ENCODE peak calls at places on chromosomes 12 and 14, in four cellular contexts. D is fibroblast of pulmonary artery, V is astrocyte of the cerebellum, U is cardiac muscle cell. L is an unnamed sample.

GRCh38 chr14:93788557-93789365 is 476 bp upstream of the PRIMA1 start:
- DNase-seq in D (no peak), V (no peak), U (peak), L (no peak)

GRCh38 chr12:121668750-121669524 is 517 bp downstream of the MORN3 start:
- DNase-seq in D (peak), V (peak), U (peak), L (no peak)

GRCh38 chr12:6829532-6830220 is 1.5 kb downstream of the P3H3 start:
- DNase-seq in D (no peak), V (no peak), U (no peak), L (no peak)

GRCh38 chr12:93279849-93280412 is 97.8 kb upstream of the NUDT4 start:
- DNase-seq in D (no peak), U (no peak), V (no peak), L (no peak)

GRCh38 chr12:26065451-26065850 is 59.4 kb downstream of the BHLHE41 start:
- DNase-seq in V (no peak), D (no peak), U (no peak), L (no peak)

GRCh38 chr14:69153848-69154208 is 909 bp upstream of the DCAF5 start:
- DNase-seq in U (peak), D (no peak), V (no peak), L (peak)

GRCh38 chr14:22607291-22607690 is 9.2 kb downstream of the ABHD4 start:
- DNase-seq in V (no peak), D (no peak), U (no peak), L (no peak)

GRCh38 chr14:35046751-35047536 is 872 bp downstream of the FAM177A1 start:
- DNase-seq in V (no peak), D (peak), U (no peak), L (no peak)

GRCh38 chr12:121992059-121992879 is 29.4 kb upstream of the BCL7A start:
- DNase-seq in V (peak), U (peak), D (peak), L (peak)

GRCh38 chr14:51087024-51087423 is 7.9 kb downstream of the TRIM9 start:
- DNase-seq in D (no peak), U (no peak), V (no peak), L (no peak)

GRCh38 chr12:99455350-99456037 is 192.1 kb upstream of the GARIN6 start:
- DNase-seq in U (peak), D (no peak), V (peak), L (peak)

GRCh38 chr12:122870867-122871664 is 24.9 kb downstream of the VPS37B start:
- DNase-seq in V (no peak), D (peak), U (peak), L (peak)

GRCh38 chr12:26723379-26724308 is 109.3 kb downstream of the ITPR2 start:
- DNase-seq in D (peak), U (peak), V (peak), L (peak)

GRCh38 chr12:75478395-75478794 is 2.2 kb upstream of the GLIPR1 start:
- DNase-seq in U (peak), D (peak), V (no peak), L (no peak)

GRCh38 chr12:10607885-10608458 is 5.4 kb downstream of the MAGOHB start:
- DNase-seq in D (peak), U (peak), V (peak), L (peak)

GRCh38 chr14:81767266-81767987 is 233.8 kb upstream of the SEL1L start:
- DNase-seq in D (no peak), U (no peak), V (no peak), L (no peak)

GRCh38 chr14:71711619-71712018 is 220.6 kb upstream of the RGS6 start:
- DNase-seq in V (peak), U (peak), D (peak), L (peak)

GRCh38 chr12:57766464-57767311 is at the start of gene CYP27B1:
- DNase-seq in D (peak), V (no peak), U (peak), L (no peak)

GRCh38 chr14:91714805-91715204 is 17.1 kb downstream of the CATSPERB start:
- DNase-seq in V (no peak), D (no peak), U (no peak), L (no peak)

GRCh38 chr14:58353516-58354299 is 42.0 kb upstream of the TOMM20L start:
- DNase-seq in U (no peak), D (no peak), V (no peak), L (no peak)

GRCh38 chr12:54040148-54040494 is 7.3 kb downstream of the HOXC5 start:
- DNase-seq in D (no peak), U (no peak), V (no peak), L (no peak)

GRCh38 chr14:54166049-54166950 is 209.7 kb upstream of the BMP4 start:
- DNase-seq in D (no peak), U (no peak), V (no peak), L (no peak)

GRCh38 chr12:130514149-130514551 is 176.5 kb downstream of the PIWIL1 start:
- DNase-seq in U (no peak), V (no peak), D (no peak), L (no peak)

GRCh38 chr14:54488646-54489317 is at the start of gene GMFB:
- DNase-seq in V (peak), U (peak), D (peak), L (peak)

GRCh38 chr14:106850913-106851825 is 1324.8 kb downstream of the TMEM121 start:
- DNase-seq in V (no peak), U (no peak), D (no peak), L (no peak)

GRCh38 chr14:106844608-106845285 is 1318.4 kb downstream of the TMEM121 start:
- DNase-seq in V (no peak), D (no peak), U (no peak), L (no peak)

GRCh38 chr14:106845286-106846087 is 1319.1 kb downstream of the TMEM121 start:
- DNase-seq in V (no peak), U (no peak), D (no peak), L (no peak)

GRCh38 chr14:106846218-106846617 is 1319.8 kb downstream of the TMEM121 start:
- DNase-seq in V (no peak), D (no peak), U (no peak), L (no peak)

GRCh38 chr14:106848330-106849121 is 1322.1 kb downstream of the TMEM121 start:
- DNase-seq in V (no peak), D (no peak), U (no peak), L (no peak)
- TF ChIP-seq CTCF in V (no peak), D (no peak), U (no peak), L (peak)

DNA sequence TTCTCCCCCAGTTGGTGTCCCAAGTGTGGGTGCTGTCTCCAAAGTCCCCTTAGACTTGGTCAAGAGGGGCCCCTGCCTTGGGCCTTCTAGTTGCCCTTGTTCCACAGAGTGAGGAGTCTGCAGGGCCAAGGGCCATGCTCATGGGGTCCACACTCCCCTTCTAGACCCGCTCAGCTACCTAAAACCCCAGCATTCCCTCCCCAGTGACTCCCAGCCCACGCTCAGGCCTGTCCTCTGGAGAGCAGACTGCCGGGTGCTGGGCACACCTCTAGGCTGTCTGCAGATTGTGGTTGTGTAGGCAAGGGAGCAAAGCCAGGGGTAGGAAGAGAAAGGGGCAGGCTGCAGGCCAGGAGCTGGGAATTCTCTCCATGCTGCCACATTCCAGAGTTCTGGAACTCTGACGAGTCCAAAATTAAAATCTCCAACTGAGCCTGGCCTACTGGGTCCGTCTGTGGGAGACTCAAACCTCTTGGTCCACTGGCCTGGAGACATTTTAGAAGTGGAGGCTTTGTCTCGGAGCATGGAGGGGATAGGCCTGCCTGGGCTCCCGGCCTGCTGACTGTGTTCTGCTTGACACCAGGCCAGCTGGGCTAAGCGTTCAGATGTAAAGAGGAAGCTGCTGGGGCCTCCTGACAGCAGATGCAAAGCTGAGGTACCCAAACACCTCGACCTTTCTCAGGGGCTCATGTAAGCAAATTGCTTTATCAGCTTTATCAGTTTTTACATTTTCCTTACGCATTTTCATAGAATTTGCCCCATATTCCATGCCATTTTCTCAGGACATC is 13.7 kb upstream of the KRT5 start:
- DNase-seq in V (no peak), D (no peak), U (no peak), L (no peak)
- TF ChIP-seq CTCF in V (no peak), D (no peak), U (no peak), L (no peak)

DNA sequence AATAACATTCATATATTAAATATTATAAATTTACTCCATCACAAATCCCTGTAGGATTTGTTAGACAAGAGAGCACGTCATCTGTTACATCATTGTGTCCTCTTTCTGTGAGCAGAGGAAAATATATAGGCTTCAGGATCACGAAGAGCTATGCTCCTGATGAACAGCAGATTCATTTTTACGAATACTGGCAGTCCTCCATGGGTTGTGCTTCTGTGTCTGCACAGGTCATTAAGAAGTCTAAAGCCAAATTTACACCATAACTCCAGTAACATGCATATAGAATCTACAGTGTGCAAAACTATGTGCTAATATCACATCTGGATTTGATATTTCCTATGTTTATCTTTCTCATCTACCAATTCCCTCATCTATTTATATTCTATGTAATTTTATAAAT is 26.0 kb upstream of the NID2 start:
- DNase-seq in U (no peak), D (no peak), V (no peak), L (no peak)
- TF ChIP-seq CTCF in U (no peak), D (no peak), V (no peak), L (no peak)

GRCh38 chr12:47807338-47807737 is 12.4 kb downstream of the HDAC7 start:
- DNase-seq in V (no peak), D (no peak), U (no peak), L (no peak)
- TF ChIP-seq CTCF in V (no peak), D (no peak), U (no peak), L (no peak)

DNA sequence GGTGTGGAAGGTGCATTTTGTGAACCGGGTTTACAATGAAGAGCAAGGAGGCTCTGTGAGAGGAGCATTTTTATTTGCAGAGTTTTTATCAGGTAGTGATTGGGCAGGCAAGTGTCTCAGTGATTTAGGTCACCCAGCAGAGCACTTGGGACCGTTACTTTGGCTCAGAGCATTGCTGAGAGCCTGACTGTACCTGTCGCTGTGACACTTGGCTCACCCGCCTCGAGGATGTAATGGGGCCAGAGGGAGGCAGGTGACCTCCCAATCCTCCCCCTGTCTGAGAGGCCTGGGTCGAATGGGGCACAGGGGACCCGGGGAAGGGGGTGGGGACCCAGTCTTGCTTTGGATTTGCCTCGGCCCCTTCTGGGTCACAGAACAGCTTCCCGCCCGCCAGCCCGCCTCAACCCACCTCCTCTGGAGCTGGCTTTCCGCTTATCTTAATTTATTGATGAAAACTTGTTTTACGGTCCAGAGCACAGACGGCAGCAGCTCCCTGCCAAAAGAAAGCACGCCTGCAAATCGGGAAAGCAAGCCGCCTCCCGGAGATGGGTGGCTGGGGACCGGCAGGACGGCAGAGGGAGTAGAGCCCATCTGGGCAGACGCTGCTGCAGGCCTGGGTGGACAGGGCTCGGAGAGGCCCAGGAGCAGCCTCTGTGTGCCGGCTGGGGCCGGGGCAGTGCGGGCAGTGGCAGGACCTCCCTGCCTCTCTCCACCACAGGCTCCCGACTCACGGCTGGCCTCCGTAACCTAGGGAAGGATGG is 186.9 kb downstream of the TSPAN9 start:
- DNase-seq in V (no peak), D (no peak), U (no peak), L (no peak)
- TF ChIP-seq CTCF in V (no peak), D (no peak), U (no peak), L (no peak)

GRCh38 chr12:27868165-27868564 is 88.1 kb upstream of the MANSC4 start:
- DNase-seq in U (peak), V (peak), D (peak), L (peak)

GRCh38 chr12:27873010-27873409 is 93.0 kb upstream of the MANSC4 start:
- DNase-seq in U (no peak), D (no peak), V (no peak), L (no peak)

GRCh38 chr12:27866382-27867101 is 86.5 kb upstream of the MANSC4 start:
- DNase-seq in U (peak), D (peak), V (no peak), L (peak)

GRCh38 chr12:27870939-27871338 is 90.9 kb upstream of the MANSC4 start:
- DNase-seq in U (peak), V (peak), D (peak), L (peak)

DNA sequence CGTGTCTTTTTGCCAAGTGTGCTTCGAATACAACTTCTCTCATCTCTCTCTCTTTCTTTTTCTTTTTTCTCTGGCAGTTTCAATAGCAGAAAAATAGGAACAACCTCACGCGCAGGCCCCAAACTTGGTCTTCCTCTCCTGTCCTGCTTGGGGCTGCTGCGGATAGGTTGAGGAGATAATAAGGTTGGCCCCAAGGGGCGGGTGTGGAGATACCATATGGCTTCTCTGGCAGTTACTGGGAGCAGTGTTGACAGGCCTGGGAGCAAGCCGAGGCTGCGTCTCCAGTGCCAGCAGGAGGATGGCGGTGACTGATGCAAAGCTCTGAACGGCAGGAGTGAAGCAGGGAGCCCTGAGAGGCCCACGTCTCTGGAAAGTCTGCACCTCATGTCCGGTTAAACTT is 89.5 kb upstream of the MANSC4 start:
- DNase-seq in D (peak), V (no peak), U (peak), L (no peak)
- TF ChIP-seq CTCF in D (no peak), V (no peak), U (no peak), L (no peak)

GRCh38 chr14:95039259-95039992 is 117.9 kb downstream of the DICER1 start:
- DNase-seq in D (no peak), V (no peak), U (no peak), L (no peak)
- TF ChIP-seq CTCF in D (no peak), V (no peak), U (no peak), L (no peak)

DNA sequence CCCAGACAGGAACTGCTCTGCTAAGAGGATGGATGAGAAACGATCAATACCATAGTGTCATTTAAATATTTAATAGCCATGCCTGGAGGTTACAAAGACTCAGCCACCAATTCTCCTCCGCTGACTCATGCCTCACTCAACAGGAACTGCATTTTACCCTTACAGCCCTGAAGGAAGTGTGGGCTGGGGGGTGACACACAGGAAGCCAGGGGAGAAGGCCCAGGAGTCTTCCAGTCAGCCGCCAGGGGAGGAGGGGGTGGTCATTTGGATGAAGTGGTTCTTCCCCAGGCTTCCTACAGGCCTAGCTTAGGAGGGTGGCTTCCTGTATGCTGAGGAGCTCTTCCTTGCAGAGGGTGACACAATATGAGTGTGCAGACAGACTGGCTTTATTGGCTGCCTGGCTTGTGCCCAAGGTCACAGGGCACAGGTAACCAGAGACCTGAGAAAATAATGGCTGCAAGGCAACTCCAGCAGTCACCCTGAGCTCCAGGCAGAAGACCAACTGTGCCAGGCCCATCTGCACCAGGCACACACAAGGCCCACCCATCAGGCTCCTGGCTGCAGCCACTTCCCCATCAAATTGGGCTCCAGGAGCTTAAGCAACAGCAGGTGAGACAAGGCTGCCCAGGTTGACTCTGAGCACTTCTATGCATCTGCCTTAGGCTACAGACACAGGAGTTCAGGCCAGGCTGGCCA is 30.6 kb upstream of the RPLP0 start:
- DNase-seq in U (peak), D (peak), V (peak), L (peak)
- TF ChIP-seq CTCF in U (no peak), D (peak), V (peak), L (peak)